ENCODE peak calls at places on chromosome X, in eight cellular contexts. N, Z, C, R, S, M, L and H are unnamed samples.

GRCh38 chrX:22742174-22742573 is 257.6 kb upstream of the DDX53 start:
- DNase-seq in M (no peak), C (no peak), R (no peak), S (no peak), L (no peak), Z (no peak), N (no peak), H (no peak)

GRCh38 chrX:154375156-154375504 is 696 bp upstream of the FLNA start:
- DNase-seq in L (no peak), C (no peak), M (no peak), R (no peak), N (no peak), Z (no peak), S (no peak), H (no peak)

GRCh38 chrX:112094729-112095128 is 12.2 kb upstream of the TRPC5 start:
- DNase-seq in S (no peak), C (no peak), N (no peak), M (no peak), Z (no peak), L (no peak), R (no peak), H (no peak)

GRCh38 chrX:153495362-153495751 is 577 bp downstream of the BGN start:
- DNase-seq in C (no peak), L (no peak), R (no peak), S (no peak), M (no peak), N (no peak), Z (no peak), H (no peak)

GRCh38 chrX:24464498-24464835 is 619 bp upstream of the PDK3 start:
- DNase-seq in Z (no peak), L (no peak), R (no peak), S (no peak), C (no peak), N (no peak), M (no peak), H (no peak)

GRCh38 chrX:51889851-51890250 is 3.6 kb upstream of the MAGED1 start:
- DNase-seq in R (no peak), Z (no peak), C (no peak), S (no peak), M (no peak), L (no peak), N (no peak), H (no peak)

GRCh38 chrX:130130990-130131389 is 20.7 kb upstream of the ELF4 start:
- DNase-seq in Z (no peak), N (no peak), R (no peak), L (no peak), M (no peak), C (no peak), S (no peak), H (no peak)

GRCh38 chrX:67563469-67564448 is 19.9 kb downstream of the AR start:
- DNase-seq in S (no peak), L (no peak), M (no peak), C (no peak), R (no peak), Z (no peak), N (no peak), H (no peak)

GRCh38 chrX:96372313-96373046 is 312.2 kb upstream of the DIAPH2 start:
- DNase-seq in R (peak), N (peak), L (no peak), S (peak), Z (peak), M (no peak), C (no peak), H (peak)

GRCh38 chrX:71315917-71316316 is 14.4 kb downstream of the ITGB1BP2 start:
- DNase-seq in R (no peak), Z (no peak), N (no peak), M (no peak), L (no peak), S (no peak), C (no peak), H (no peak)

GRCh38 chrX:139290310-139290709 is 240.2 kb upstream of the F9 start:
- DNase-seq in N (no peak), Z (no peak), S (no peak), M (no peak), R (no peak), C (no peak), L (no peak), H (no peak)

GRCh38 chrX:131614241-131614640 is 70.4 kb downstream of the OR13H1 start:
- DNase-seq in C (no peak), N (no peak), L (no peak), Z (no peak), S (no peak), M (no peak), R (no peak), H (no peak)

GRCh38 chrX:53317365-53318069 is 36.1 kb upstream of the IQSEC2 start:
- DNase-seq in M (peak), L (peak), R (peak), C (peak), S (peak), Z (peak), N (peak), H (peak)

GRCh38 chrX:140526138-140526537 is 21.3 kb upstream of the SOX3 start:
- DNase-seq in M (no peak), Z (no peak), S (no peak), R (no peak), C (no peak), N (no peak), L (no peak), H (no peak)

GRCh38 chrX:530726-531610 is 99.6 kb upstream of the SHOX start:
- DNase-seq in S (no peak), M (no peak), N (no peak), L (no peak), C (no peak), R (no peak), Z (no peak), H (no peak)

GRCh38 chrX:15761564-15762191 is 23.6 kb downstream of the CA5B start:
- DNase-seq in S (peak), N (peak), R (peak), M (no peak), Z (peak), C (no peak), L (peak), H (peak)

GRCh38 chrX:34546366-34546765 is 110.7 kb downstream of the TMEM47 start:
- DNase-seq in C (no peak), L (no peak), R (no peak), S (no peak), M (no peak), Z (no peak), N (no peak), H (no peak)

GRCh38 chrX:73134741-73135140 is 55.4 kb upstream of the PABPC1L2A start:
- DNase-seq in Z (no peak), M (no peak), L (no peak), N (no peak), S (no peak), C (no peak), R (no peak), H (no peak)

GRCh38 chrX:150767045-150767395 is 73.8 kb downstream of the MTMR1 start:
- DNase-seq in C (no peak), L (no peak), N (no peak), M (no peak), R (no peak), Z (no peak), S (no peak), H (no peak)

GRCh38 chrX:140709421-140709846 is at the start of gene LINC00632:
- DNase-seq in M (no peak), R (no peak), L (no peak), C (no peak), S (no peak), Z (no peak), N (no peak), H (no peak)

GRCh38 chrX:10579753-10580060 is 40.7 kb downstream of the MID1 start:
- DNase-seq in R (no peak), C (no peak), Z (no peak), L (no peak), M (no peak), N (no peak), S (no peak), H (peak)

GRCh38 chrX:113389846-113390245 is 549.2 kb upstream of the AMOT start:
- DNase-seq in N (no peak), M (no peak), S (no peak), Z (no peak), R (no peak), C (no peak), L (no peak), H (no peak)

GRCh38 chrX:42934020-42934701 is 156.2 kb upstream of the PPP1R2C start:
- DNase-seq in N (peak), S (no peak), R (no peak), Z (no peak), C (no peak), L (peak), M (no peak), H (no peak)